ENCODE peak calls at places on chromosome 15, in nine cellular contexts. O, S, V, X, E, Y, Q, J and C are unnamed samples.

GRCh38 chr15:34708422-34708821 is 46.4 kb downstream of the GJD2 start:
- DNase-seq in V (peak), X (no peak), O (no peak), Y (peak), S (no peak), E (peak), Q (no peak), J (peak), C (no peak)

GRCh38 chr15:58932791-58933310 is 628 bp downstream of the SLTM start:
- DNase-seq in E (peak), Y (no peak), Q (peak), X (peak), V (peak), O (no peak), S (peak), J (no peak), C (no peak)

GRCh38 chr15:58628206-58629057 is 121.1 kb downstream of the ADAM10 start:
- DNase-seq in V (peak), X (no peak), Q (no peak), O (no peak), E (peak), S (no peak), Y (peak), J (no peak), C (no peak)

GRCh38 chr15:58517252-58517681 is 85.5 kb downstream of the LIPC start:
- DNase-seq in J (no peak), E (no peak), Q (no peak), S (no peak), V (no peak), X (no peak), O (no peak), Y (peak), C (no peak)

GRCh38 chr15:80775340-80775739 is 3.8 kb upstream of the CEMIP start:
- DNase-seq in Y (no peak), X (no peak), Q (no peak), O (no peak), V (no peak), S (no peak), E (no peak), J (no peak), C (no peak)

GRCh38 chr15:93088981-93089854 is at the start of gene RGMA:
- DNase-seq in E (no peak), V (no peak), Q (no peak), X (no peak), S (no peak), J (no peak), Y (no peak), O (no peak), C (no peak)

GRCh38 chr15:83769411-83769960 is 115.6 kb downstream of the ADAMTSL3 start:
- DNase-seq in X (no peak), S (no peak), V (no peak), J (no peak), O (no peak), Q (no peak), Y (peak), E (no peak), C (no peak)

GRCh38 chr15:59420986-59421618 is 16.9 kb upstream of the FAM81A start:
- DNase-seq in E (no peak), J (no peak), S (no peak), X (no peak), Q (no peak), Y (no peak), V (peak), O (no peak), C (no peak)

GRCh38 chr15:70518201-70519003 is 245.0 kb downstream of the UACA start:
- DNase-seq in Q (no peak), X (no peak), E (no peak), V (no peak), J (no peak), Y (no peak), S (no peak), O (no peak), C (no peak)

GRCh38 chr15:48905216-48905615 is 27.3 kb downstream of the EID1 start:
- DNase-seq in O (no peak), X (no peak), Y (no peak), Q (no peak), S (no peak), E (no peak), J (no peak), V (no peak), C (no peak)

GRCh38 chr15:74144153-74144775 is 13.9 kb downstream of the ISLR2 start:
- DNase-seq in Q (no peak), V (no peak), S (no peak), X (no peak), O (no peak), Y (peak), J (no peak), E (no peak), C (no peak)

GRCh38 chr15:34850121-34850520 is 54.8 kb upstream of the ACTC1 start:
- DNase-seq in O (no peak), S (no peak), V (no peak), X (no peak), J (no peak), E (no peak), Q (no peak), Y (no peak), C (no peak)

GRCh38 chr15:90055182-90055581 is 47.1 kb downstream of the IDH2 start:
- DNase-seq in Y (no peak), E (no peak), Q (no peak), O (no peak), V (no peak), S (no peak), J (no peak), X (no peak), C (no peak)

GRCh38 chr15:31136016-31136415 is 34.5 kb upstream of the TRPM1 start:
- DNase-seq in Y (no peak), O (peak), X (no peak), E (no peak), S (no peak), J (no peak), V (no peak), Q (no peak), C (no peak)

GRCh38 chr15:99485153-99485947 is 80.4 kb upstream of the MEF2A start:
- DNase-seq in X (no peak), Q (no peak), O (no peak), S (no peak), E (no peak), J (no peak), V (no peak), Y (no peak), C (no peak)

GRCh38 chr15:29223640-29224039 is 46.0 kb downstream of the NSMCE3 start:
- DNase-seq in O (no peak), S (no peak), V (no peak), Q (no peak), J (no peak), E (no peak), Y (no peak), X (no peak), C (no peak)

GRCh38 chr15:70299931-70300858 is 202.5 kb upstream of the TLE3 start:
- DNase-seq in S (peak), V (no peak), J (no peak), X (no peak), E (no peak), Q (peak), Y (peak), O (no peak), C (no peak)

GRCh38 chr15:57747206-57747605 is 40.7 kb downstream of the POLR2M start:
- DNase-seq in O (no peak), X (no peak), E (no peak), J (no peak), Q (peak), Y (peak), S (no peak), V (no peak), C (no peak)

GRCh38 chr15:74841761-74842385 is 1.1 kb downstream of the ULK3 start:
- DNase-seq in Y (no peak), X (no peak), E (no peak), O (no peak), J (no peak), Q (no peak), S (no peak), V (no peak), C (no peak)

GRCh38 chr15:45666119-45666875 is 31.5 kb downstream of the SQOR start:
- DNase-seq in S (no peak), O (no peak), E (no peak), X (no peak), Y (no peak), J (no peak), V (no peak), Q (no peak), C (no peak)

GRCh38 chr15:99453646-99454045 is 112.1 kb upstream of the MEF2A start:
- DNase-seq in V (no peak), Q (no peak), X (no peak), E (no peak), S (no peak), O (no peak), Y (no peak), J (no peak), C (no peak)